ENCODE peak calls at places on chromosomes 1 and 21, in four cellular contexts. A, W, F and G are unnamed samples. For H3K4me1 and H3K36me3, the result is how much of the 10 kb centered on the place peaks cover.

GRCh38 chr1:16021681-16022080 is at the start of gene CLCNKA:
- DNase-seq in A (no peak), F (peak), W (no peak), G (no peak)

GRCh38 chr1:152392909-152393308 is 21.2 kb downstream of the CRNN start:
- DNase-seq in F (no peak), W (no peak), A (no peak), G (no peak)

GRCh38 chr1:9780554-9781110 is 43.1 kb downstream of the CLSTN1 start:
- DNase-seq in A (no peak), F (no peak), W (no peak), G (no peak)

GRCh38 chr1:110495926-110496600 is 22.9 kb downstream of the KCNA10 start:
- DNase-seq in A (peak), W (no peak), F (peak), G (peak)

GRCh38 chr1:165501975-165502358 is 41.8 kb upstream of the LRRC52 start:
- DNase-seq in W (no peak), A (no peak), F (no peak), G (no peak)

GRCh38 chr1:921011-921837 is 2.5 kb upstream of the SAMD11 start:
- DNase-seq in F (peak), W (no peak), A (peak), G (peak)

GRCh38 chr1:115677172-115677542 is 35.4 kb downstream of the VANGL1 start:
- DNase-seq in W (peak), A (no peak), F (no peak), G (no peak)

GRCh38 chr1:155081472-155082300 is 3.0 kb downstream of the EFNA3 start:
- DNase-seq in W (no peak), F (no peak), A (no peak), G (no peak)

GRCh38 chr21:44547656-44548331 is 3.5 kb downstream of the KRTAP10-2 start:
- DNase-seq in A (no peak), W (no peak), F (peak), G (no peak)

GRCh38 chr21:42521805-42522204 is 8.2 kb downstream of the SLC37A1 start:
- DNase-seq in F (no peak), W (no peak), A (no peak), G (no peak)

GRCh38 chr1:230151924-230152468 is 85.0 kb downstream of the GALNT2 start:
- DNase-seq in F (no peak), W (no peak), A (no peak), G (no peak)

GRCh38 chr1:230147253-230148193 is 80.5 kb downstream of the GALNT2 start:
- DNase-seq in F (no peak), W (no peak), A (no peak), G (no peak)

GRCh38 chr1:230148768-230149469 is 81.9 kb downstream of the GALNT2 start:
- DNase-seq in A (no peak), F (no peak), W (no peak), G (no peak)

GRCh38 chr1:230148194-230148581 is 81.2 kb downstream of the GALNT2 start:
- DNase-seq in W (no peak), F (no peak), A (no peak), G (no peak)

GRCh38 chr1:230149751-230150584 is 82.9 kb downstream of the GALNT2 start:
- DNase-seq in A (no peak), W (peak), F (no peak), G (no peak)
- H3K4me1 ChIP-seq in A (under half), W (under half), F (half or more), G (under half)

GRCh38 chr1:156908541-156908940 is 11.9 kb upstream of the LRRC71 start:
- DNase-seq in W (no peak), F (no peak), A (no peak), G (no peak)
- H3K36me3 ChIP-seq in W (under half), F (under half), A (under half), G (under half)

GRCh38 chr1:98659879-98660278 is 1.6 kb upstream of the SNX7 start:
- DNase-seq in F (no peak), A (no peak), W (no peak), G (no peak)

GRCh38 chr1:98660941-98661543 is 479 bp upstream of the SNX7 start:
- DNase-seq in A (no peak), W (no peak), F (no peak), G (no peak)

GRCh38 chr1:98662354-98662665 is 789 bp downstream of the SNX7 start:
- DNase-seq in W (no peak), F (no peak), A (no peak), G (no peak)

DNA sequence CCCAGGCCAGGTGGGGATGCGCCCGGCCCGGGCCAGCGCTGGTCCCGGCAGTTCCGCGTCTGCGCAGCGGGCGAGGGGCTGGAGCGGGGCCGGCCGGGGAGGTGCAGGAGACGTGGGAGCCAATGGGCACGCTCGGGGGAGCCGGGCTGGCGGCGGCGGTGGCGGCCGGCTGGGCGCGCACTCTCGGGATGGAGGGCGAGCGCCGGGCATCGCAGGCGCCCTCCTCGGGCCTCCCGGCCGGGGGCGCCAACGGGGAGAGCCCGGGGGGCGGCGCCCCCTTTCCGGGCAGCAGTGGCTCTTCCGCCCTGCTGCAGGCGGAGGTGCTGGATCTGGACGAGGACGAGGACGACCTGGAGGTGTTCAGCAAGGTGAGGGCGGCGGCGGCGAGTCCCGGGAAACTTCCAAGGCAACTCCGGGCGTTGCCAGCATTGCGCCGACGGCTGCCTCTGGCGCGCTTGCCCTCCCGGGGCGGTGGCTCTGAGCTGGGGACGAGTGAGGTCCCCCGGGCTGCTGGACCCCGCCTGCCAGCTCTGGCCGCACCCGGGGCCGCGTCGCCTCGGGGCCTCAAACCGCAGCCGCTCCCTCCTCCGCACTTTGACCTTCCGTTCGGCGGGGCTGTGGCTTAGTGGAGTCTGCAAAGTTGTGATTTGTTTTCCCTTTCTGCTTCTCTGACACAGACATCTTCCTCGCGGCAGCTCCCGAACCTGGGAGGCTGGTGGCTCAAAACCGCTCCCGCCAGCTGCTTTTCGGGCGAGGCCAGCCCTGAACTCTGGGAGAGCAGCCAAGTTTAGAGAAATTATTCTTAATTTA is at the start of gene SNX7:
- DNase-seq in F (peak), W (no peak), A (peak), G (peak)
- TF ChIP-seq POLR2A in F (no peak), W (no peak), A (no peak), G (no peak)

DNA sequence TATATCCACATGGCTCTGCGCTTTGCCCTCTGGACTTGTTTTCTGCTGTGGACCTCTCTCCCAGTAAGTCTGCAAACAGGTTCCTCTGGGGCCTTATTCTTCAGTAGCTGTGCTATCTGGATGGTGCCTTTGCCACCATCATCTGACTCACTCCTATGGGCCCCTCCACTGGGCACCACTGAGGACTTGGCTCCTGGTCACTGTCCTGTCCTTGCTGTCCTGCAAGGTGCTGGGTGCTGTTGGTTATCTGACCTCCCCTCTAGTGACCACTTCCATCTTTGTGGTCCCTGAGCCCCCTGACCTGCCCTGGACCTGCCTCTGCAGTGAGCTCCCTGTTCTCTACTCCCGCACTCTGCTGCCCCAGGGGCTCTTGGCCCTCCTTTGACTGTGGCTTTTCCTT is 6.7 kb downstream of the CNIH3 start:
- DNase-seq in A (no peak), F (no peak), W (no peak), G (no peak)
- H3K4me1 ChIP-seq in A (under half), F (under half), W (under half), G (under half)

DNA sequence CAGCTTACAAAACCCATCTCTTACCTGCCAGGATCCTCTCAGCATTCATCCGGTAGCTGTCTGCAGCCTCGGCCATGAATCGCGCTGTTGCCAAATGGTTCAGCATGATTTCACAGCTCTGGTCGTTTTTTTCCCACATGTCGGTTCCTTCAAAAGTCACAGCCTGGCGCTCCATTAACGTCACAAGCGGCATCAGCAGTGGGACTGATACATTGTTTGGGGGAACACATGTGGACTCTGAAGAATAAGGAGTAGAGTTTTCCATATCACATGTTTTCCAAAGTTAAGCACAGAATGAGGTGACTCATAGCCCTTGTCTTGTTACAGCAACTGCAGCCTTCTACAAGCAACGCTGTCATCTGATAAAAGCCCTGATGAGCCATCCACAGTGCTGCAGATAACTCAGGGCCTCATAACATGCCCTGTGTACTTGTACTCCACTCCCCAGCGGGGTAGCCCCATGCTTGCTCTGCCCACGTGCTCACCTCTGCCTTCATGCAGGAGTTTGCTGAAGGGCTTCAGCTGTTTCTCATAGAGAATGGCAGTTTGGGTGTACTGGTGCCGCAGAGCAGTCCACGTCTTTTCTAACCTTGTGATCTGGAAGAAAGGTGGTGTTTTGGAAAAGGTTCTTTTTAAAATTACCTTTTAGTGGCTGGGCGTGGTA is 114.2 kb downstream of the BCAR3 start:
- DNase-seq in A (no peak), W (no peak), F (no peak), G (no peak)
- H3K36me3 ChIP-seq in A (half or more), W (under half), F (half or more), G (half or more)

GRCh38 chr1:229410692-229411433 is 23.0 kb downstream of the ACTA1 start:
- DNase-seq in F (peak), W (no peak), A (no peak), G (peak)
- TF ChIP-seq POLR2A in F (no peak), W (no peak), A (no peak), G (no peak)

GRCh38 chr1:212483154-212483505 is 50.4 kb downstream of the NENF start:
- DNase-seq in W (no peak), A (no peak), F (no peak), G (no peak)

GRCh38 chr1:212486591-212486963 is 53.9 kb downstream of the NENF start:
- DNase-seq in A (no peak), F (no peak), W (no peak), G (no peak)

GRCh38 chr1:212485895-212486590 is 53.3 kb downstream of the NENF start:
- DNase-seq in A (peak), F (peak), W (no peak), G (peak)

GRCh38 chr1:212487286-212487685 is 54.6 kb downstream of the NENF start:
- DNase-seq in W (no peak), A (no peak), F (no peak), G (no peak)

GRCh38 chr1:212485218-212485609 is 52.5 kb downstream of the NENF start:
- DNase-seq in W (no peak), A (no peak), F (no peak), G (no peak)
- H3K4me1 ChIP-seq in W (under half), A (under half), F (under half), G (under half)

GRCh38 chr1:57474097-57474750 is 50.4 kb upstream of the DAB1 start:
- DNase-seq in F (no peak), W (no peak), A (no peak), G (no peak)
- H3K36me3 ChIP-seq in F (under half), W (under half), A (under half), G (under half)

GRCh38 chr1:41020109-41020576 is 1.4 kb downstream of the SLFNL1 start:
- DNase-seq in A (no peak), F (no peak), W (no peak), G (no peak)

GRCh38 chr1:41020654-41021053 is 871 bp downstream of the SLFNL1 start:
- DNase-seq in W (no peak), F (no peak), A (no peak), G (no peak)

GRCh38 chr1:41023279-41023990 is 1.9 kb upstream of the SLFNL1 start:
- DNase-seq in F (no peak), A (no peak), W (no peak), G (no peak)

GRCh38 chr1:41021526-41022308 is at the start of gene SLFNL1:
- DNase-seq in A (no peak), W (no peak), F (no peak), G (peak)

DNA sequence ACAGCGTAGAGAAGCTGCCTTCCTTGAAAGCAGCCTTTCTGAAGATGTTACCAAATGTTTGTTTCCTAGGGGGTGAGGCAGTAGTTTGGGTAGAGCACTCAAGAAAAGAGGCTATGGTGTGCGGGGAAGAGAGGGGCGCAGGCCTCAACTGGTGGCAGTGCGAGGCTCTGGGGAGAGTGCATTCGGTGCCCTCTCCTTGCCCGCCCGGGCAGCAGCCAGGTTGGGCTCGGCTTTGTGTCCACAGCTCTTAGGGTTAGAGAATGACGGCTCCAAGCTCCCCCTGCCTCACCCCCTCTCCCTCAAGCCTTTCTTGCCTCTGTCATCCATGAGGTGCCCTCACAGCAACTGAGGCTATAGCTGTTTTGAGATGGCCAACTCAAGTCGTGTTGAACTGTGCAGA is 899 bp upstream of the SLFNL1 start:
- DNase-seq in W (no peak), A (no peak), F (no peak), G (no peak)
- TF ChIP-seq POLR2A in W (no peak), A (no peak), F (no peak), G (no peak)